ENCODE peak calls at places on chromosomes 5 and 9, in four cellular contexts. M, Y, V and D are unnamed samples.

GRCh38 chr5:151238303-151238741 is 14.4 kb upstream of the CCDC69 start:
- DNase-seq in M (no peak), Y (no peak), V (no peak), D (no peak)

GRCh38 chr9:69773258-69773657 is 13.4 kb upstream of the PTAR1 start:
- DNase-seq in M (no peak), Y (no peak), V (no peak), D (no peak)

GRCh38 chr5:53067641-53068040 is 41.9 kb downstream of the MOCS2 start:
- DNase-seq in M (no peak), Y (no peak), V (no peak), D (no peak)

GRCh38 chr9:90929616-90930015 is 128.0 kb downstream of the SYK start:
- DNase-seq in M (no peak), Y (no peak), V (no peak), D (no peak)

GRCh38 chr5:5432020-5432707 is 9.7 kb downstream of the ICE1 start:
- DNase-seq in M (no peak), Y (no peak), V (no peak), D (no peak)

GRCh38 chr9:96655198-96655851 is at the start of gene PRXL2C:
- DNase-seq in M (peak), Y (peak), V (peak), D (peak)

GRCh38 chr9:84481819-84482218 is 141.3 kb upstream of the SLC28A3 start:
- DNase-seq in M (no peak), Y (no peak), V (no peak), D (no peak)

GRCh38 chr9:72718503-72718902 is 197.1 kb downstream of the TMC1 start:
- DNase-seq in M (no peak), Y (no peak), V (no peak), D (no peak)

GRCh38 chr5:2093859-2094615 is 211.3 kb upstream of the IRX4 start:
- DNase-seq in M (no peak), Y (no peak), V (no peak), D (no peak)

GRCh38 chr9:93655621-93656425 is 79.4 kb downstream of the PHF2 start:
- DNase-seq in M (no peak), Y (peak), V (no peak), D (no peak)

GRCh38 chr5:179371681-179372675 is 26.7 kb upstream of the ADAMTS2 start:
- DNase-seq in M (peak), Y (peak), V (no peak), D (no peak)

GRCh38 chr5:2797981-2798380 is 46.5 kb upstream of the IRX2 start:
- DNase-seq in M (no peak), Y (no peak), V (no peak), D (no peak)

GRCh38 chr9:114278881-114279570 is 43.9 kb upstream of the ORM1 start:
- DNase-seq in M (no peak), Y (peak), V (no peak), D (no peak)

GRCh38 chr9:129125478-129125877 is 14.3 kb downstream of the PTPA start:
- DNase-seq in M (no peak), Y (no peak), V (no peak), D (no peak)

GRCh38 chr9:2053883-2054845 is 39.0 kb downstream of the SMARCA2 start:
- DNase-seq in M (peak), Y (no peak), V (peak), D (peak)

GRCh38 chr9:114035845-114036785 is 42.0 kb downstream of the AMBP start:
- DNase-seq in M (no peak), Y (no peak), V (no peak), D (no peak)

GRCh38 chr9:110207071-110207923 is 662 bp downstream of the C9orf152 start:
- DNase-seq in M (no peak), Y (no peak), V (no peak), D (no peak)

GRCh38 chr9:134872482-134873231 is 8.0 kb upstream of the FCN2 start:
- DNase-seq in M (no peak), Y (no peak), V (no peak), D (no peak)

GRCh38 chr5:72015103-72015548 is 92.1 kb upstream of the MAP1B start:
- DNase-seq in M (no peak), Y (peak), V (no peak), D (no peak)

GRCh38 chr9:116404228-116404627 is 250.6 kb downstream of the PAPPA start:
- DNase-seq in M (no peak), Y (no peak), V (no peak), D (no peak)

GRCh38 chr9:73613092-73613701 is 461.5 kb downstream of the ANXA1 start:
- DNase-seq in M (no peak), Y (no peak), V (no peak), D (no peak)

GRCh38 chr5:135566422-135567416 is 12.1 kb downstream of the CXCL14 start:
- DNase-seq in M (no peak), Y (no peak), V (no peak), D (no peak)

GRCh38 chr5:73823508-73823925 is 197.5 kb downstream of the ARHGEF28 start:
- DNase-seq in M (no peak), Y (no peak), V (no peak), D (no peak)

GRCh38 chr9:86720893-86721698 is 226.2 kb downstream of the GAS1 start:
- DNase-seq in M (no peak), Y (no peak), V (no peak), D (no peak)

GRCh38 chr9:108439967-108440366 is 415.8 kb downstream of the ACTL7B start:
- DNase-seq in M (no peak), Y (no peak), V (no peak), D (no peak)

GRCh38 chr5:33781286-33781685 is 110.5 kb downstream of the ADAMTS12 start:
- DNase-seq in M (no peak), Y (no peak), V (no peak), D (no peak)

GRCh38 chr9:130368631-130369103 is 76.1 kb upstream of the ASS1 start:
- DNase-seq in M (peak), Y (no peak), V (peak), D (no peak)

GRCh38 chr9:93064392-93065124 is 6.1 kb downstream of the SUSD3 start:
- DNase-seq in M (peak), Y (no peak), V (peak), D (peak)

GRCh38 chr9:16687678-16688369 is 182.6 kb downstream of the BNC2 start:
- DNase-seq in M (no peak), Y (no peak), V (no peak), D (no peak)